ENCODE peak calls at places on chromosomes 11 and 22, in four cellular contexts. C, H, O and Y are unnamed samples.

GRCh38 chr11:5596611-5597201 is at the start of gene TRIM6:
- DNase-seq in O (no peak), H (peak), C (peak), Y (peak)

GRCh38 chr11:102378818-102379217 is 31.8 kb downstream of the BIRC2 start:
- DNase-seq in H (no peak), O (no peak), C (no peak), Y (no peak)

GRCh38 chr11:126871792-126872191 is 128.8 kb downstream of the KIRREL3 start:
- DNase-seq in C (no peak), H (no peak), O (no peak), Y (no peak)

GRCh38 chr22:20758688-20759087 is 15.2 kb upstream of the SERPIND1 start:
- DNase-seq in H (no peak), O (no peak), C (no peak), Y (no peak)

GRCh38 chr22:38416621-38417251 is 38.3 kb downstream of the KCNJ4 start:
- DNase-seq in O (no peak), H (no peak), C (peak), Y (no peak)

GRCh38 chr22:24810043-24810749 is 4.2 kb downstream of the SGSM1 start:
- DNase-seq in O (no peak), H (no peak), C (no peak), Y (no peak)

GRCh38 chr11:126892781-126893180 is 107.8 kb downstream of the KIRREL3 start:
- DNase-seq in O (no peak), H (no peak), C (no peak), Y (no peak)

GRCh38 chr11:110921742-110922200 is 209.5 kb upstream of the ARHGAP20 start:
- DNase-seq in O (no peak), H (no peak), C (peak), Y (no peak)

GRCh38 chr22:23325183-23325582 is 144.9 kb downstream of the BCR start:
- DNase-seq in C (no peak), H (no peak), O (no peak), Y (no peak)

GRCh38 chr22:37259540-37260029 is 15.5 kb upstream of the RAC2 start:
- DNase-seq in O (no peak), C (no peak), H (no peak), Y (no peak)

GRCh38 chr11:70778828-70779365 is 380.6 kb downstream of the CTTN start:
- DNase-seq in O (no peak), C (no peak), H (no peak), Y (no peak)

GRCh38 chr22:33921576-33922181 is 1.4 kb upstream of the LARGE1 start:
- DNase-seq in C (peak), H (peak), O (no peak), Y (peak)

DNA sequence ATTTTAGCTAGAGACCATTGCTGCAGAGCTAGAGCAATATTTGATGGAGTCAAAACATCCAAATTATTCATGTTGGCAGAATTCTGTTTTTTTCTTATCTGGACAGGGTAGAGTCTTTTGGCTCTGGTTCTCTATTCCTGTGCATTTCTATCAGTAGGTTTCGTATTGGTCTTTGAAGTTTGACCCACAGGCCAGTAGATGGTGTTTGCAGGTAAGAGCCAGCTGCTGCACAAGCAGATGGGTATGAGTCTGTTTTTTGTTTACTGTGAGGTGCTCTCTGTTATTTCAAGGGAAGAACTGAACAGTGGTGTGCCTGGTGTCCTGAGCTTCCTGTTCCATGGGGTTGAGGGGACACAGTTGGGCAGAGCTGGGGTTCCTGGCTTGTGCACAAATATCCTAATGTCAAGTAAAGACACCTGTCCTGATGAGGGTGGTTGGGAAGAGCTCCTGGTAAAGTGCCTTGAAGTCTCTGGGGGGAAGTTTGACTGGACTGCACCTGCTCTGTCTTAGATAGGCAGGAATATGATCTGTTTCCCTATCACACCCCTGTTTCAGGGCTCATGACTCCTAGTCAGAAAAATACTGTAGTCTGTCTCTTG is 34.0 kb upstream of the SLC22A25 start:
- DNase-seq in H (no peak), C (no peak), O (no peak), Y (no peak)
- TF ChIP-seq CTCF in H (no peak), C (peak), O (no peak), Y (peak)

DNA sequence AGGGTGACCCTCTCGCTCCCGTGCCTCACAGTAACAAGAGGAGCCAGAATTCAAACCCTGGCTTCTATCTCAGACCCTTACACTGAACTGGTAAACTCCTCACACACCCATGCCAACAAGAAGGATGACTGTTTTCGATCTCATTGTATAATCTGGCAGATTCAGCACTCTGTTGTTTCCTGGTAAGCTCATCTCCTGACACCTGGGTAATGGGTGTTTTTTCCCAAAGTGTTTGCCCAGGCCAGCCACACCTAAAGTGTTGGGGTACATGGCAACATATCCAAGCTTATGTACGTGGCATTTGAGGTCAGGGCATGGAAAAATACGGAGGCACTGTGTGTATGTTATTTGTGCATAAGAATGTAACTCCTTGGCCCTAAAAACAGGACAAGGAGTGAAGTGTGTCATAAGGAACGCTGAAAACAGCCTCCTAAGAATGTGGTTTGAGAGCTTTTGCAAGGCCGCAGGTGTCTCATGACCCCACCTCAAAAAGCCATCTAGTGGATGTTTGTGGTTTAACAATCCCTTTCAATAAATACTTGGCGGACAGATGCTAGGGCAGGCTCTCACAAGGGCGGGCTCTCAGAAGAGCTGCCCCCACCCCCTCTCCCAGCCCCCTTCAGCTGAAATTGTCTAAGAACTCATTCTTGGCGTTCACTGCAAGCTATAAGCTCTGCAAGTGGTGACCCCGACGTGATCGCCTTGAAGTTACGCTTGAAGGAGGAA is at the start of gene MS4A15:
- DNase-seq in H (no peak), C (peak), O (no peak), Y (no peak)
- TF ChIP-seq CTCF in H (no peak), C (peak), O (no peak), Y (peak)

GRCh38 chr11:130427581-130428211 is 713 bp downstream of the ADAMTS8 start:
- DNase-seq in O (no peak), C (no peak), H (no peak), Y (no peak)
- TF ChIP-seq CTCF in O (no peak), C (no peak), H (peak), Y (no peak)

DNA sequence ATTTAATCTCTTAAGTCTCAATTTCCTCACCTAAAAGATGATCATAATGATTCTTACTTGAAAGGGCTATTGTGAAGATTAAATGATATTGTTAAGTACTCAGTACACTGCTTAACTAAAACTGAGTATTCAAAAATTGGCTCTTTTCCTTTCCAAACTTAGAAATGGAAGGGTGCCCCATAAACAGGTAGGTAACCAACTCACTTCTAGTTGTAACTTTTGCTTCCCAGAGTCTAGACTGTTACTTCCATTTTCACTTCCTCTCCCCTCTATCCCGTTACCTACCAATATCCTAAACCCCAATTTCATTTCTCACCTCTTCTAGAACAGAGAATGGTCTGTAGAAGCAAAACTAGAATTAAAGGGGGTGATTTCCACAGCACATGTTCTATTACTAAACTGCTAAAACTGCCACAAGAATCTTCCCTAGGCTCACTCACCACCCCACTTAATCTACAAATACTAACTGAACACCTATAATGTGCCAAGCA is 50.0 kb downstream of the RRAS2 start:
- DNase-seq in H (no peak), C (no peak), O (no peak), Y (no peak)
- TF ChIP-seq CTCF in H (no peak), C (no peak), O (no peak), Y (no peak)

DNA sequence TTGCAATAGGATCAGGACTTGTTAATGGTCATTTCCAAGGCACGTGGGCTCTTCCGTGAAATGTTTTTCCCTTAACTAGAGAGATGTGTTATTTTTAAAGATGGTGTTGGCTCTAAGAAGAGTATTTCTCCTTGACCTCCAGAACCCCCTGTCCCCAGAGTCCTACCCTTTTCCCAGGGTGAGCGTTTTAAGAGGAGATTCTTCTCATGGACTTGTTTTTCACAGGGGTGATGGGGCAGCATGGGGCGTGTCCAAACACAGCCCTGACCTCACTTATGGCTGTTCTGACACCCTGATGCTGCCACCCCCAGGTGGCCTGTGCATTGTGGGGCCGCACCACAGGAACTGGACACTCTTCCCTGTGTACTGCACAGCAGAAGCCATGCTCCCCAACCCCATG is 335.7 kb downstream of the TBC1D22A start:
- DNase-seq in O (no peak), C (no peak), H (peak), Y (no peak)
- TF ChIP-seq CTCF in O (no peak), C (no peak), H (no peak), Y (no peak)